ENCODE peak calls at places on chromosome 14, in seven cellular contexts. One of them, this sample, is unnamed.

GRCh38 chr14:96790715-96791114 is 6.5 kb upstream of the VRK1 start:
- DNase-seq in foreskin fibroblast: no peak
- DNase-seq in EL: no peak
- DNase-seq in type B pancreatic cell: no peak
- DNase-seq in activated naive CD8-positive, alpha-beta T cell treated with anti-CD3 and anti-CD28 coated beads, Interleukin-2, amount 50 U/mL, for 24 hours: no peak
- DNase-seq in A549: no peak
- DNase-seq in activated CD4-positive, CD25-positive, alpha-beta regulatory T cell: no peak
- DNase-seq in this sample: no peak

GRCh38 chr14:62017651-62018230 is 255.5 kb downstream of the SNAPC1 start:
- DNase-seq in foreskin fibroblast: no peak
- DNase-seq in EL: no peak
- DNase-seq in type B pancreatic cell: no peak
- DNase-seq in activated naive CD8-positive, alpha-beta T cell treated with anti-CD3 and anti-CD28 coated beads, Interleukin-2, amount 50 U/mL, for 24 hours: no peak
- DNase-seq in A549: no peak
- DNase-seq in activated CD4-positive, CD25-positive, alpha-beta regulatory T cell: no peak
- DNase-seq in this sample: peak; percentile 99

GRCh38 chr14:51356381-51356780 is 116.3 kb downstream of the TMX1 start:
- DNase-seq in foreskin fibroblast: no peak
- DNase-seq in EL: no peak
- DNase-seq in type B pancreatic cell: no peak
- DNase-seq in activated naive CD8-positive, alpha-beta T cell treated with anti-CD3 and anti-CD28 coated beads, Interleukin-2, amount 50 U/mL, for 24 hours: no peak
- DNase-seq in A549: no peak
- DNase-seq in activated CD4-positive, CD25-positive, alpha-beta regulatory T cell: no peak
- DNase-seq in this sample: no peak

GRCh38 chr14:64110832-64111231 is 183.3 kb downstream of the ESR2 start:
- DNase-seq in foreskin fibroblast: no peak
- DNase-seq in EL: no peak
- DNase-seq in type B pancreatic cell: no peak
- DNase-seq in activated naive CD8-positive, alpha-beta T cell treated with anti-CD3 and anti-CD28 coated beads, Interleukin-2, amount 50 U/mL, for 24 hours: no peak
- DNase-seq in A549: no peak
- DNase-seq in activated CD4-positive, CD25-positive, alpha-beta regulatory T cell: no peak
- DNase-seq in this sample: no peak

GRCh38 chr14:74404435-74404834 is 21.6 kb downstream of the SYNDIG1L start:
- DNase-seq in foreskin fibroblast: no peak
- DNase-seq in EL: no peak
- DNase-seq in type B pancreatic cell: no peak
- DNase-seq in activated naive CD8-positive, alpha-beta T cell treated with anti-CD3 and anti-CD28 coated beads, Interleukin-2, amount 50 U/mL, for 24 hours: no peak
- DNase-seq in A549: no peak
- DNase-seq in activated CD4-positive, CD25-positive, alpha-beta regulatory T cell: no peak
- DNase-seq in this sample: no peak

GRCh38 chr14:103543721-103544626 is 15.0 kb downstream of the TRMT61A start:
- DNase-seq in foreskin fibroblast: no peak
- DNase-seq in EL: no peak
- DNase-seq in type B pancreatic cell: no peak
- DNase-seq in activated naive CD8-positive, alpha-beta T cell treated with anti-CD3 and anti-CD28 coated beads, Interleukin-2, amount 50 U/mL, for 24 hours: no peak
- DNase-seq in A549: no peak
- DNase-seq in activated CD4-positive, CD25-positive, alpha-beta regulatory T cell: no peak
- DNase-seq in this sample: no peak

GRCh38 chr14:104223101-104223809 is 84.9 kb downstream of the KIF26A start:
- DNase-seq in foreskin fibroblast: no peak
- DNase-seq in EL: no peak
- DNase-seq in type B pancreatic cell: no peak
- DNase-seq in activated naive CD8-positive, alpha-beta T cell treated with anti-CD3 and anti-CD28 coated beads, Interleukin-2, amount 50 U/mL, for 24 hours: no peak
- DNase-seq in A549: no peak
- DNase-seq in activated CD4-positive, CD25-positive, alpha-beta regulatory T cell: no peak
- DNase-seq in this sample: no peak

GRCh38 chr14:24673059-24673458 is 39.1 kb upstream of the GZMB start:
- DNase-seq in foreskin fibroblast: no peak
- DNase-seq in EL: no peak
- DNase-seq in type B pancreatic cell: no peak
- DNase-seq in activated naive CD8-positive, alpha-beta T cell treated with anti-CD3 and anti-CD28 coated beads, Interleukin-2, amount 50 U/mL, for 24 hours: peak; percentile 16
- DNase-seq in A549: no peak
- DNase-seq in activated CD4-positive, CD25-positive, alpha-beta regulatory T cell: no peak
- DNase-seq in this sample: no peak

GRCh38 chr14:100116134-100116533 is 43.3 kb downstream of the DEGS2 start:
- DNase-seq in foreskin fibroblast: no peak
- DNase-seq in EL: no peak
- DNase-seq in type B pancreatic cell: no peak
- DNase-seq in activated naive CD8-positive, alpha-beta T cell treated with anti-CD3 and anti-CD28 coated beads, Interleukin-2, amount 50 U/mL, for 24 hours: no peak
- DNase-seq in A549: no peak
- DNase-seq in activated CD4-positive, CD25-positive, alpha-beta regulatory T cell: no peak
- DNase-seq in this sample: no peak

GRCh38 chr14:55951366-55952206 is 166.6 kb upstream of the PELI2 start:
- DNase-seq in foreskin fibroblast: no peak
- DNase-seq in EL: no peak
- DNase-seq in type B pancreatic cell: no peak
- DNase-seq in activated naive CD8-positive, alpha-beta T cell treated with anti-CD3 and anti-CD28 coated beads, Interleukin-2, amount 50 U/mL, for 24 hours: no peak
- DNase-seq in A549: no peak
- DNase-seq in activated CD4-positive, CD25-positive, alpha-beta regulatory T cell: no peak
- DNase-seq in this sample: no peak

GRCh38 chr14:90645842-90646443 is 170.3 kb downstream of the TTC7B start:
- DNase-seq in foreskin fibroblast: no peak
- DNase-seq in EL: peak; percentile 52
- DNase-seq in type B pancreatic cell: no peak
- DNase-seq in activated naive CD8-positive, alpha-beta T cell treated with anti-CD3 and anti-CD28 coated beads, Interleukin-2, amount 50 U/mL, for 24 hours: no peak
- DNase-seq in A549: peak; percentile 9
- DNase-seq in activated CD4-positive, CD25-positive, alpha-beta regulatory T cell: no peak
- DNase-seq in this sample: peak; percentile 80

GRCh38 chr14:51674294-51675002 is 22.7 kb downstream of the FRMD6 start:
- DNase-seq in foreskin fibroblast: peak; percentile 44
- DNase-seq in EL: peak; percentile 82
- DNase-seq in type B pancreatic cell: no peak
- DNase-seq in activated naive CD8-positive, alpha-beta T cell treated with anti-CD3 and anti-CD28 coated beads, Interleukin-2, amount 50 U/mL, for 24 hours: no peak
- DNase-seq in A549: no peak
- DNase-seq in activated CD4-positive, CD25-positive, alpha-beta regulatory T cell: no peak
- DNase-seq in this sample: peak; percentile 16

GRCh38 chr14:36514278-36515104 is 5.5 kb downstream of the NKX2-1 start:
- DNase-seq in foreskin fibroblast: no peak
- DNase-seq in EL: no peak
- DNase-seq in type B pancreatic cell: no peak
- DNase-seq in activated naive CD8-positive, alpha-beta T cell treated with anti-CD3 and anti-CD28 coated beads, Interleukin-2, amount 50 U/mL, for 24 hours: no peak
- DNase-seq in A549: no peak
- DNase-seq in activated CD4-positive, CD25-positive, alpha-beta regulatory T cell: no peak
- DNase-seq in this sample: no peak

GRCh38 chr14:106790189-106791036 is 1264.0 kb downstream of the TMEM121 start:
- DNase-seq in foreskin fibroblast: no peak
- DNase-seq in EL: peak; percentile 1
- DNase-seq in type B pancreatic cell: no peak
- DNase-seq in activated naive CD8-positive, alpha-beta T cell treated with anti-CD3 and anti-CD28 coated beads, Interleukin-2, amount 50 U/mL, for 24 hours: peak; percentile 89
- DNase-seq in A549: peak; percentile 25
- DNase-seq in activated CD4-positive, CD25-positive, alpha-beta regulatory T cell: peak; percentile 60
- DNase-seq in this sample: peak; percentile 17

GRCh38 chr14:104011824-104012517 is 69.6 kb upstream of the RD3L start:
- DNase-seq in foreskin fibroblast: no peak
- DNase-seq in EL: no peak
- DNase-seq in type B pancreatic cell: no peak
- DNase-seq in activated naive CD8-positive, alpha-beta T cell treated with anti-CD3 and anti-CD28 coated beads, Interleukin-2, amount 50 U/mL, for 24 hours: no peak
- DNase-seq in A549: no peak
- DNase-seq in activated CD4-positive, CD25-positive, alpha-beta regulatory T cell: no peak
- DNase-seq in this sample: peak; percentile 30

GRCh38 chr14:21263284-21264024 is 5.8 kb downstream of the HNRNPC start:
- DNase-seq in foreskin fibroblast: no peak
- DNase-seq in EL: peak; percentile 38
- DNase-seq in type B pancreatic cell: no peak
- DNase-seq in activated naive CD8-positive, alpha-beta T cell treated with anti-CD3 and anti-CD28 coated beads, Interleukin-2, amount 50 U/mL, for 24 hours: no peak
- DNase-seq in A549: no peak
- DNase-seq in activated CD4-positive, CD25-positive, alpha-beta regulatory T cell: no peak
- DNase-seq in this sample: no peak

GRCh38 chr14:85414142-85414541 is 115.8 kb upstream of the FLRT2 start:
- DNase-seq in foreskin fibroblast: no peak
- DNase-seq in EL: peak; percentile 45
- DNase-seq in type B pancreatic cell: no peak
- DNase-seq in activated naive CD8-positive, alpha-beta T cell treated with anti-CD3 and anti-CD28 coated beads, Interleukin-2, amount 50 U/mL, for 24 hours: no peak
- DNase-seq in A549: no peak
- DNase-seq in activated CD4-positive, CD25-positive, alpha-beta regulatory T cell: no peak
- DNase-seq in this sample: no peak

GRCh38 chr14:74508292-74508731 is 14.7 kb downstream of the ISCA2 start:
- DNase-seq in foreskin fibroblast: no peak
- DNase-seq in EL: no peak
- DNase-seq in type B pancreatic cell: peak; percentile 58
- DNase-seq in activated naive CD8-positive, alpha-beta T cell treated with anti-CD3 and anti-CD28 coated beads, Interleukin-2, amount 50 U/mL, for 24 hours: no peak
- DNase-seq in A549: no peak
- DNase-seq in activated CD4-positive, CD25-positive, alpha-beta regulatory T cell: no peak
- DNase-seq in this sample: no peak

GRCh38 chr14:99647407-99647806 is 2.5 kb downstream of the HHIPL1 start:
- DNase-seq in foreskin fibroblast: no peak
- DNase-seq in EL: no peak
- DNase-seq in type B pancreatic cell: no peak
- DNase-seq in activated naive CD8-positive, alpha-beta T cell treated with anti-CD3 and anti-CD28 coated beads, Interleukin-2, amount 50 U/mL, for 24 hours: no peak
- DNase-seq in A549: no peak
- DNase-seq in activated CD4-positive, CD25-positive, alpha-beta regulatory T cell: no peak
- DNase-seq in this sample: no peak

GRCh38 chr14:77113644-77114043 is 15.6 kb downstream of the CIPC start:
- DNase-seq in foreskin fibroblast: no peak
- DNase-seq in EL: no peak
- DNase-seq in type B pancreatic cell: no peak
- DNase-seq in activated naive CD8-positive, alpha-beta T cell treated with anti-CD3 and anti-CD28 coated beads, Interleukin-2, amount 50 U/mL, for 24 hours: no peak
- DNase-seq in A549: no peak
- DNase-seq in activated CD4-positive, CD25-positive, alpha-beta regulatory T cell: no peak
- DNase-seq in this sample: no peak

GRCh38 chr14:103302966-103303365 is 31.1 kb upstream of the EIF5 start:
- DNase-seq in foreskin fibroblast: no peak
- DNase-seq in EL: no peak
- DNase-seq in type B pancreatic cell: no peak
- DNase-seq in activated naive CD8-positive, alpha-beta T cell treated with anti-CD3 and anti-CD28 coated beads, Interleukin-2, amount 50 U/mL, for 24 hours: no peak
- DNase-seq in A549: no peak
- DNase-seq in activated CD4-positive, CD25-positive, alpha-beta regulatory T cell: no peak
- DNase-seq in this sample: no peak

GRCh38 chr14:81625343-81625742 is 91.7 kb upstream of the SEL1L start:
- DNase-seq in foreskin fibroblast: no peak
- DNase-seq in EL: no peak
- DNase-seq in type B pancreatic cell: no peak
- DNase-seq in activated naive CD8-positive, alpha-beta T cell treated with anti-CD3 and anti-CD28 coated beads, Interleukin-2, amount 50 U/mL, for 24 hours: no peak
- DNase-seq in A549: peak; percentile 8
- DNase-seq in activated CD4-positive, CD25-positive, alpha-beta regulatory T cell: no peak
- DNase-seq in this sample: peak; percentile 38

GRCh38 chr14:99380402-99380801 is 100.3 kb downstream of the SETD3 start:
- DNase-seq in foreskin fibroblast: no peak
- DNase-seq in EL: no peak
- DNase-seq in type B pancreatic cell: no peak
- DNase-seq in activated naive CD8-positive, alpha-beta T cell treated with anti-CD3 and anti-CD28 coated beads, Interleukin-2, amount 50 U/mL, for 24 hours: no peak
- DNase-seq in A549: peak; percentile 15
- DNase-seq in activated CD4-positive, CD25-positive, alpha-beta regulatory T cell: no peak
- DNase-seq in this sample: no peak

GRCh38 chr14:102221026-102221425 is 81.3 kb downstream of the WDR20 start:
- DNase-seq in foreskin fibroblast: no peak
- DNase-seq in EL: peak; percentile 77
- DNase-seq in type B pancreatic cell: no peak
- DNase-seq in activated naive CD8-positive, alpha-beta T cell treated with anti-CD3 and anti-CD28 coated beads, Interleukin-2, amount 50 U/mL, for 24 hours: no peak
- DNase-seq in A549: no peak
- DNase-seq in activated CD4-positive, CD25-positive, alpha-beta regulatory T cell: no peak
- DNase-seq in this sample: no peak

GRCh38 chr14:103581954-103582703 is 19.4 kb downstream of the COA8 start:
- DNase-seq in foreskin fibroblast: no peak
- DNase-seq in EL: no peak
- DNase-seq in type B pancreatic cell: no peak
- DNase-seq in activated naive CD8-positive, alpha-beta T cell treated with anti-CD3 and anti-CD28 coated beads, Interleukin-2, amount 50 U/mL, for 24 hours: no peak
- DNase-seq in A549: no peak
- DNase-seq in activated CD4-positive, CD25-positive, alpha-beta regulatory T cell: no peak
- DNase-seq in this sample: peak; percentile 25

GRCh38 chr14:66311058-66311457 is 175.1 kb upstream of the CCDC196 start:
- DNase-seq in foreskin fibroblast: no peak
- DNase-seq in EL: no peak
- DNase-seq in type B pancreatic cell: no peak
- DNase-seq in activated naive CD8-positive, alpha-beta T cell treated with anti-CD3 and anti-CD28 coated beads, Interleukin-2, amount 50 U/mL, for 24 hours: no peak
- DNase-seq in A549: no peak
- DNase-seq in activated CD4-positive, CD25-positive, alpha-beta regulatory T cell: no peak
- DNase-seq in this sample: no peak

GRCh38 chr14:53921027-53921426 is 35.6 kb downstream of the BMP4 start:
- DNase-seq in foreskin fibroblast: no peak
- DNase-seq in EL: no peak
- DNase-seq in type B pancreatic cell: no peak
- DNase-seq in activated naive CD8-positive, alpha-beta T cell treated with anti-CD3 and anti-CD28 coated beads, Interleukin-2, amount 50 U/mL, for 24 hours: no peak
- DNase-seq in A549: no peak
- DNase-seq in activated CD4-positive, CD25-positive, alpha-beta regulatory T cell: no peak
- DNase-seq in this sample: peak; percentile 76

GRCh38 chr14:36823651-36824050 is 162.0 kb downstream of the PAX9 start:
- DNase-seq in foreskin fibroblast: no peak
- DNase-seq in EL: no peak
- DNase-seq in type B pancreatic cell: no peak
- DNase-seq in activated naive CD8-positive, alpha-beta T cell treated with anti-CD3 and anti-CD28 coated beads, Interleukin-2, amount 50 U/mL, for 24 hours: no peak
- DNase-seq in A549: no peak
- DNase-seq in activated CD4-positive, CD25-positive, alpha-beta regulatory T cell: no peak
- DNase-seq in this sample: no peak

GRCh38 chr14:88868558-88869159 is 44.2 kb downstream of the TTC8 start:
- DNase-seq in foreskin fibroblast: no peak
- DNase-seq in EL: peak; percentile 23
- DNase-seq in type B pancreatic cell: no peak
- DNase-seq in activated naive CD8-positive, alpha-beta T cell treated with anti-CD3 and anti-CD28 coated beads, Interleukin-2, amount 50 U/mL, for 24 hours: no peak
- DNase-seq in A549: no peak
- DNase-seq in activated CD4-positive, CD25-positive, alpha-beta regulatory T cell: no peak
- DNase-seq in this sample: peak; percentile 56

GRCh38 chr14:100713720-100714119 is 13.0 kb upstream of the DLK1 start:
- DNase-seq in foreskin fibroblast: no peak
- DNase-seq in EL: no peak
- DNase-seq in type B pancreatic cell: no peak
- DNase-seq in activated naive CD8-positive, alpha-beta T cell treated with anti-CD3 and anti-CD28 coated beads, Interleukin-2, amount 50 U/mL, for 24 hours: no peak
- DNase-seq in A549: no peak
- DNase-seq in activated CD4-positive, CD25-positive, alpha-beta regulatory T cell: no peak
- DNase-seq in this sample: no peak

GRCh38 chr14:95526483-95527391 is 8.1 kb upstream of the GLRX5 start:
- DNase-seq in foreskin fibroblast: no peak
- DNase-seq in EL: no peak
- DNase-seq in type B pancreatic cell: no peak
- DNase-seq in activated naive CD8-positive, alpha-beta T cell treated with anti-CD3 and anti-CD28 coated beads, Interleukin-2, amount 50 U/mL, for 24 hours: no peak
- DNase-seq in A549: no peak
- DNase-seq in activated CD4-positive, CD25-positive, alpha-beta regulatory T cell: no peak
- DNase-seq in this sample: no peak

GRCh38 chr14:22737052-22737451 is 29.4 kb upstream of the OXA1L start:
- DNase-seq in foreskin fibroblast: no peak
- DNase-seq in EL: no peak
- DNase-seq in type B pancreatic cell: no peak
- DNase-seq in activated naive CD8-positive, alpha-beta T cell treated with anti-CD3 and anti-CD28 coated beads, Interleukin-2, amount 50 U/mL, for 24 hours: peak; percentile 29
- DNase-seq in A549: no peak
- DNase-seq in activated CD4-positive, CD25-positive, alpha-beta regulatory T cell: no peak
- DNase-seq in this sample: peak; percentile 98

GRCh38 chr14:93304771-93305170 is 28.1 kb downstream of the BTBD7 start:
- DNase-seq in foreskin fibroblast: peak; percentile 15
- DNase-seq in EL: peak; percentile 56
- DNase-seq in type B pancreatic cell: no peak
- DNase-seq in activated naive CD8-positive, alpha-beta T cell treated with anti-CD3 and anti-CD28 coated beads, Interleukin-2, amount 50 U/mL, for 24 hours: no peak
- DNase-seq in A549: no peak
- DNase-seq in activated CD4-positive, CD25-positive, alpha-beta regulatory T cell: no peak
- DNase-seq in this sample: no peak

GRCh38 chr14:34548472-34548981 is 9.0 kb upstream of the EAPP start:
- DNase-seq in foreskin fibroblast: no peak
- DNase-seq in EL: peak; percentile 23
- DNase-seq in type B pancreatic cell: no peak
- DNase-seq in activated naive CD8-positive, alpha-beta T cell treated with anti-CD3 and anti-CD28 coated beads, Interleukin-2, amount 50 U/mL, for 24 hours: no peak
- DNase-seq in A549: no peak
- DNase-seq in activated CD4-positive, CD25-positive, alpha-beta regulatory T cell: no peak
- DNase-seq in this sample: no peak

GRCh38 chr14:72523397-72524157 is 370.3 kb downstream of the DPF3 start:
- DNase-seq in foreskin fibroblast: no peak
- DNase-seq in EL: no peak
- DNase-seq in type B pancreatic cell: no peak
- DNase-seq in activated naive CD8-positive, alpha-beta T cell treated with anti-CD3 and anti-CD28 coated beads, Interleukin-2, amount 50 U/mL, for 24 hours: no peak
- DNase-seq in A549: no peak
- DNase-seq in activated CD4-positive, CD25-positive, alpha-beta regulatory T cell: no peak
- DNase-seq in this sample: no peak

This sample was measured in trophoblast cell.